ENCODE peak calls at places on chromosomes 6 and 20, in nine cellular contexts. D is activated CD4-positive, CD25-positive, alpha-beta regulatory T cell; Z is fibroblast of the conjunctiva; S is bronchial epithelial cell; R is left lung; L is C1 segment of cervical spinal cord; K is T1000; V is lower lobe of right lung; W is NCI-H1694. P is an unnamed sample.

GRCh38 chr6:73343164-73343563 is 10.9 kb downstream of the DPPA5 start:
- DNase-seq in D (no peak), Z (no peak), S (no peak), R (no peak), L (no peak), K (no peak), V (no peak), W (no peak), P (no peak)

GRCh38 chr6:38436726-38437465 is 202.8 kb downstream of the BTBD9 start:
- DNase-seq in D (no peak), Z (peak), S (peak), R (no peak), L (no peak), K (peak), V (no peak), W (no peak), P (no peak)

GRCh38 chr6:83057705-83058321 is 7.8 kb downstream of the UBE3D start:
- DNase-seq in D (no peak), Z (peak), S (peak), R (no peak), L (no peak), K (peak), V (no peak), W (peak), P (no peak)

GRCh38 chr6:48135352-48136084 is 24.5 kb upstream of the PTCHD4 start:
- DNase-seq in D (no peak), Z (peak), S (peak), R (no peak), L (no peak), K (peak), V (no peak), W (no peak), P (no peak)

GRCh38 chr20:40855269-40855668 is 166.2 kb upstream of the MAFB start:
- DNase-seq in D (no peak), Z (no peak), S (no peak), R (no peak), L (no peak), K (no peak), V (no peak), W (no peak), P (no peak)

GRCh38 chr6:4573958-4574481 is 202.2 kb upstream of the CDYL start:
- DNase-seq in D (no peak), Z (peak), S (no peak), R (no peak), L (no peak), K (no peak), V (no peak), W (no peak), P (no peak)

GRCh38 chr20:9088556-9088955 is 19.7 kb downstream of the PLCB4 start:
- DNase-seq in D (no peak), Z (no peak), S (peak), R (no peak), L (no peak), K (no peak), V (no peak), W (no peak), P (no peak)

GRCh38 chr6:154548130-154548830 is 37.8 kb upstream of the CNKSR3 start:
- DNase-seq in D (no peak), Z (no peak), S (no peak), R (no peak), L (no peak), K (peak), V (peak), W (no peak), P (no peak)

GRCh38 chr6:27472182-27472616 is 706 bp downstream of the ZNF184 start:
- DNase-seq in D (peak), Z (peak), S (peak), R (peak), L (no peak), K (peak), V (peak), W (peak), P (peak)

GRCh38 chr20:62807444-62808210 is 3.0 kb downstream of the OGFR start:
- DNase-seq in D (no peak), Z (no peak), S (no peak), R (no peak), L (no peak), K (no peak), V (no peak), W (no peak), P (no peak)

GRCh38 chr6:42100029-42100901 is 42.2 kb downstream of the C6orf132 start:
- DNase-seq in D (no peak), Z (no peak), S (peak), R (no peak), L (no peak), K (peak), V (no peak), W (no peak), P (no peak)

GRCh38 chr6:2072450-2072849 is 173.0 kb downstream of the GMDS start:
- DNase-seq in D (no peak), Z (peak), S (no peak), R (no peak), L (no peak), K (no peak), V (no peak), W (no peak), P (no peak)

GRCh38 chr6:150176152-150176551 is 33.3 kb downstream of the PPP1R14C start:
- DNase-seq in D (no peak), Z (no peak), S (no peak), R (peak), L (no peak), K (no peak), V (no peak), W (no peak), P (peak)

GRCh38 chr6:14108571-14109410 is 8.8 kb upstream of the CD83 start:
- DNase-seq in D (no peak), Z (no peak), S (no peak), R (peak), L (no peak), K (no peak), V (peak), W (no peak), P (no peak)

GRCh38 chr6:152697634-152698033 is at the start of gene MYCT1:
- DNase-seq in D (no peak), Z (no peak), S (no peak), R (no peak), L (no peak), K (no peak), V (no peak), W (no peak), P (no peak)

GRCh38 chr20:46088409-46089075 is 1.2 kb downstream of the NCOA5 start:
- DNase-seq in D (no peak), Z (no peak), S (peak), R (no peak), L (no peak), K (no peak), V (no peak), W (no peak), P (no peak)

GRCh38 chr6:152661776-152662175 is 24.6 kb upstream of the SYNE1 start:
- DNase-seq in D (no peak), Z (no peak), S (no peak), R (no peak), L (no peak), K (no peak), V (no peak), W (no peak), P (no peak)

GRCh38 chr20:22403860-22404608 is 180.3 kb downstream of the FOXA2 start:
- DNase-seq in D (no peak), Z (no peak), S (no peak), R (peak), L (no peak), K (no peak), V (peak), W (no peak), P (no peak)

GRCh38 chr20:17835941-17836861 is 132.4 kb downstream of the SNX5 start:
- DNase-seq in D (no peak), Z (peak), S (no peak), R (peak), L (no peak), K (no peak), V (no peak), W (no peak), P (peak)

GRCh38 chr20:57135875-57136274 is 130.6 kb downstream of the BMP7 start:
- DNase-seq in D (no peak), Z (no peak), S (no peak), R (no peak), L (no peak), K (no peak), V (no peak), W (no peak), P (no peak)

GRCh38 chr6:153207617-153208016 is 76.5 kb upstream of the RGS17 start:
- DNase-seq in D (no peak), Z (no peak), S (no peak), R (no peak), L (no peak), K (no peak), V (no peak), W (no peak), P (no peak)

GRCh38 chr6:4935981-4936680 is 67.7 kb downstream of the RPP40 start:
- DNase-seq in D (no peak), Z (no peak), S (no peak), R (no peak), L (peak), K (no peak), V (no peak), W (no peak), P (no peak)

GRCh38 chr20:46699651-46700359 is 9.6 kb upstream of the SLC2A10 start:
- DNase-seq in D (no peak), Z (peak), S (peak), R (no peak), L (no peak), K (no peak), V (no peak), W (no peak), P (no peak)

GRCh38 chr6:41901882-41902519 is 6.8 kb upstream of the USP49 start:
- DNase-seq in D (peak), Z (no peak), S (no peak), R (no peak), L (no peak), K (no peak), V (no peak), W (no peak), P (no peak)

GRCh38 chr20:42308980-42309524 is 690.9 kb upstream of the CHD6 start:
- DNase-seq in D (no peak), Z (no peak), S (no peak), R (no peak), L (no peak), K (no peak), V (no peak), W (no peak), P (no peak)

GRCh38 chr6:110566346-110567125 is 90.1 kb upstream of the SLC22A16 start:
- DNase-seq in D (no peak), Z (no peak), S (no peak), R (no peak), L (no peak), K (no peak), V (no peak), W (no peak), P (no peak)

GRCh38 chr6:105851181-105851580 is 235.0 kb upstream of the PRDM1 start:
- DNase-seq in D (no peak), Z (peak), S (no peak), R (no peak), L (no peak), K (no peak), V (no peak), W (no peak), P (no peak)

GRCh38 chr6:87538510-87539260 is 51.1 kb downstream of the RARS2 start:
- DNase-seq in D (no peak), Z (no peak), S (no peak), R (no peak), L (no peak), K (no peak), V (no peak), W (no peak), P (no peak)

GRCh38 chr20:1207293-1207884 is 4.1 kb downstream of the C20orf202 start:
- DNase-seq in D (no peak), Z (no peak), S (no peak), R (no peak), L (no peak), K (no peak), V (no peak), W (no peak), P (no peak)

GRCh38 chr20:56634735-56635422 is 5.8 kb downstream of the TFAP2C start:
- DNase-seq in D (no peak), Z (no peak), S (no peak), R (no peak), L (no peak), K (no peak), V (no peak), W (no peak), P (no peak)

P was measured in gastrocnemius medialis.